ENCODE peak calls at places on chromosomes 12 and 14, in four cellular contexts. B is HT-29; F is stimulated activated naive B cell treated with anti-CD40 and anti-IgM and Interleukin-4, amounts not matched to agents 10 μg/mL and 1 μg/mL and 100 μg/mL, for 72 hours; U is HFFc6. C is an unnamed sample.

GRCh38 chr12:53505555-53506449 is 1.5 kb downstream of the NPFF start:
- DNase-seq in B (no peak), F (no peak), U (peak; percentile 39), C (no peak)

GRCh38 chr12:119715268-119715620 is 47.3 kb downstream of the PRKAB1 start:
- DNase-seq in B (no peak), F (no peak), U (no peak), C (no peak)

GRCh38 chr12:121033625-121034349 is 5.3 kb downstream of the OASL start:
- DNase-seq in B (peak; percentile 72), F (no peak), U (peak; percentile 46), C (no peak)

GRCh38 chr12:104695453-104696148 is 238.9 kb downstream of the CHST11 start:
- DNase-seq in B (no peak), F (peak; percentile 90), U (peak; percentile 78), C (no peak)

GRCh38 chr14:90396342-90397339 is at the start of gene CALM1:
- DNase-seq in B (peak; percentile 70), F (peak; percentile 95), U (peak; percentile 95), C (peak; percentile 87)

GRCh38 chr14:21257395-21258193 is 11.6 kb downstream of the HNRNPC start:
- DNase-seq in B (no peak), F (no peak), U (no peak), C (no peak)

GRCh38 chr12:111767362-111768158 is 827 bp downstream of the ALDH2 start:
- DNase-seq in B (no peak), F (no peak), U (peak; percentile 20), C (no peak)

GRCh38 chr12:26611598-26611997 is 221.4 kb downstream of the ITPR2 start:
- DNase-seq in B (no peak), F (no peak), U (no peak), C (no peak)

GRCh38 chr12:3041558-3042164 is 35.5 kb upstream of the TSPAN9 start:
- DNase-seq in B (peak; percentile 85), F (peak; percentile 61), U (peak; percentile 59), C (peak; percentile 56)

GRCh38 chr12:88600272-88600671 is 20.0 kb upstream of the KITLG start:
- DNase-seq in B (no peak), F (no peak), U (peak; percentile 79), C (no peak)

GRCh38 chr12:100789146-100789545 is 5.4 kb upstream of the ANO4 start:
- DNase-seq in B (no peak), F (no peak), U (no peak), C (no peak)